ENCODE peak calls at places on chromosomes 2 and 18, in four cellular contexts. A is activated CD8-positive, alpha-beta memory T cell treated with anti-CD3 and anti-CD28 coated beads, Interleukin-2, amount 50 U/mL, for 48 hours; X is ureter; T is prostate gland. J is an unnamed sample.

GRCh38 chr2:72027426-72028161 is 120.1 kb downstream of the CYP26B1 start:
- DNase-seq in X (peak), A (peak), T (no peak), J (no peak)

GRCh38 chr2:108909917-108910515 is 79.0 kb downstream of the EDAR start:
- DNase-seq in X (no peak), A (peak), T (no peak), J (no peak)

GRCh38 chr2:188645982-188646381 is 328.2 kb upstream of the COL3A1 start:
- DNase-seq in A (no peak), X (no peak), T (no peak), J (no peak)

GRCh38 chr2:104844813-104845551 is 8.9 kb upstream of the POU3F3 start:
- DNase-seq in X (no peak), A (peak), T (no peak), J (no peak)

GRCh38 chr2:190947711-190948251 is 66.2 kb downstream of the STAT1 start:
- DNase-seq in A (no peak), T (no peak), X (no peak), J (no peak)

GRCh38 chr2:237859533-237860272 is at the start of gene RAMP1:
- DNase-seq in T (peak), X (no peak), A (peak), J (no peak)

GRCh38 chr2:70807828-70808118 is 12.6 kb downstream of the CLEC4F start:
- DNase-seq in A (no peak), X (no peak), T (no peak), J (no peak)

GRCh38 chr2:3176869-3177255 is 200.8 kb downstream of the EIPR1 start:
- DNase-seq in A (no peak), X (no peak), T (no peak), J (no peak)

GRCh38 chr2:10412380-10412779 is 35.7 kb downstream of the ODC1 start:
- DNase-seq in T (no peak), A (no peak), X (no peak), J (no peak)

GRCh38 chr2:162821718-162822117 is 16.8 kb downstream of the KCNH7 start:
- DNase-seq in X (no peak), T (no peak), A (no peak), J (no peak)

GRCh38 chr2:675982-676646 is 1.1 kb downstream of the TMEM18 start:
- DNase-seq in A (no peak), T (peak), X (peak), J (no peak)

GRCh38 chr2:86049529-86049928 is 56.2 kb downstream of the POLR1A start:
- DNase-seq in X (no peak), T (no peak), A (no peak), J (no peak)

GRCh38 chr18:25350561-25351201 is 1.3 kb downstream of the ZNF521 start:
- DNase-seq in A (peak), T (no peak), X (peak), J (no peak)

GRCh38 chr2:118059919-118060478 is 28.3 kb upstream of the INSIG2 start:
- DNase-seq in A (no peak), X (no peak), T (no peak), J (no peak)

GRCh38 chr2:71821856-71822255 is 325.8 kb downstream of the CYP26B1 start:
- DNase-seq in X (no peak), T (no peak), A (no peak), J (no peak)

GRCh38 chr2:44744961-44745360 is 196.5 kb upstream of the SIX3 start:
- DNase-seq in A (no peak), X (no peak), T (no peak), J (no peak)

GRCh38 chr2:216144857-216145256 is 35.7 kb downstream of the XRCC5 start:
- DNase-seq in T (no peak), A (no peak), X (no peak), J (no peak)

GRCh38 chr2:152432206-152432653 is 97.3 kb downstream of the FMNL2 start:
- DNase-seq in A (no peak), X (no peak), T (no peak), J (no peak)

GRCh38 chr2:88880441-88880953 is 189.0 kb downstream of the RPIA start:
- DNase-seq in A (no peak), X (no peak), T (peak), J (peak)

GRCh38 chr18:79413426-79413825 is 17.7 kb downstream of the NFATC1 start:
- DNase-seq in A (no peak), T (no peak), X (no peak), J (no peak)

GRCh38 chr2:31296641-31297287 is 62.8 kb downstream of the EHD3 start:
- DNase-seq in A (no peak), X (no peak), T (no peak), J (no peak)

GRCh38 chr2:212711851-212712250 is 173.2 kb upstream of the ERBB4 start:
- DNase-seq in A (no peak), X (no peak), T (no peak), J (no peak)

GRCh38 chr2:234983011-234983726 is 31.4 kb downstream of the SH3BP4 start:
- DNase-seq in T (no peak), X (no peak), A (no peak), J (no peak)

GRCh38 chr2:102155131-102155702 is 12.7 kb downstream of the IL1R1 start:
- DNase-seq in T (no peak), A (no peak), X (no peak), J (no peak)

GRCh38 chr2:58047373-58047674 is 718 bp downstream of the VRK2 start:
- DNase-seq in X (no peak), A (no peak), T (no peak), J (no peak)

GRCh38 chr2:32627441-32627900 is 379 bp upstream of the TTC27 start:
- DNase-seq in X (peak), T (peak), A (no peak), J (no peak)

GRCh38 chr2:239264838-239265651 is 135.8 kb downstream of the HDAC4 start:
- DNase-seq in A (peak), T (peak), X (peak), J (peak)

GRCh38 chr2:71064754-71065621 is 3.5 kb upstream of the NAGK start:
- DNase-seq in X (no peak), A (no peak), T (no peak), J (no peak)